ENCODE peak calls at places on chromosomes 5 and 9, in four cellular contexts. One of them, this sample, is unnamed.

GRCh38 chr5:16051246-16051645 is 128.3 kb downstream of the MARCHF11 start:
- DNase-seq in Calu3: no peak
- DNase-seq in progenitor cell of endocrine pancreas: no peak
- DNase-seq in foreskin fibroblast: peak
- DNase-seq in this sample: no peak

GRCh38 chr9:37146372-37146771 is 26.0 kb downstream of the ZCCHC7 start:
- DNase-seq in Calu3: no peak
- DNase-seq in progenitor cell of endocrine pancreas: no peak
- DNase-seq in foreskin fibroblast: no peak
- DNase-seq in this sample: no peak

GRCh38 chr5:50727149-50727496 is 60.7 kb downstream of the PARP8 start:
- DNase-seq in foreskin fibroblast: no peak
- DNase-seq in Calu3: peak
- DNase-seq in progenitor cell of endocrine pancreas: no peak
- DNase-seq in this sample: no peak

GRCh38 chr9:31700252-31701045 is 684.0 kb upstream of the ACO1 start:
- DNase-seq in foreskin fibroblast: peak
- DNase-seq in progenitor cell of endocrine pancreas: no peak
- DNase-seq in Calu3: no peak
- DNase-seq in this sample: no peak

GRCh38 chr5:124504081-124504916 is 242.1 kb downstream of the ZNF608 start:
- DNase-seq in Calu3: no peak
- DNase-seq in foreskin fibroblast: no peak
- DNase-seq in progenitor cell of endocrine pancreas: no peak
- DNase-seq in this sample: no peak

GRCh38 chr9:38339087-38339486 is 53.4 kb upstream of the ALDH1B1 start:
- DNase-seq in Calu3: no peak
- DNase-seq in progenitor cell of endocrine pancreas: no peak
- DNase-seq in foreskin fibroblast: peak
- DNase-seq in this sample: no peak

GRCh38 chr5:88214655-88215054 is 54.0 kb downstream of the TMEM161B start:
- DNase-seq in progenitor cell of endocrine pancreas: no peak
- DNase-seq in foreskin fibroblast: no peak
- DNase-seq in Calu3: no peak
- DNase-seq in this sample: no peak

GRCh38 chr5:95761771-95762680 is 30.9 kb downstream of the RHOBTB3 start:
- DNase-seq in Calu3: no peak
- DNase-seq in foreskin fibroblast: peak
- DNase-seq in progenitor cell of endocrine pancreas: no peak
- DNase-seq in this sample: no peak

GRCh38 chr5:89110916-89111646 is 228.1 kb upstream of the MEF2C start:
- DNase-seq in foreskin fibroblast: peak
- DNase-seq in Calu3: no peak
- DNase-seq in progenitor cell of endocrine pancreas: no peak
- DNase-seq in this sample: no peak

GRCh38 chr5:134176523-134177196 is at the start of gene SKP1:
- DNase-seq in foreskin fibroblast: peak
- DNase-seq in progenitor cell of endocrine pancreas: peak
- DNase-seq in Calu3: peak
- DNase-seq in this sample: peak

GRCh38 chr5:82614706-82615105 is 336.6 kb upstream of the RPS23 start:
- DNase-seq in Calu3: no peak
- DNase-seq in foreskin fibroblast: no peak
- DNase-seq in progenitor cell of endocrine pancreas: no peak
- DNase-seq in this sample: no peak

GRCh38 chr5:72402381-72402890 is 82.3 kb downstream of the PTCD2 start:
- DNase-seq in Calu3: no peak
- DNase-seq in progenitor cell of endocrine pancreas: no peak
- DNase-seq in foreskin fibroblast: peak
- DNase-seq in this sample: no peak

GRCh38 chr5:141155540-141156374 is 5.9 kb downstream of the PCDHB6 start:
- DNase-seq in foreskin fibroblast: no peak
- DNase-seq in Calu3: no peak
- DNase-seq in progenitor cell of endocrine pancreas: no peak
- DNase-seq in this sample: no peak

GRCh38 chr9:92969516-92970466 is 22.5 kb downstream of the FGD3 start:
- DNase-seq in foreskin fibroblast: no peak
- DNase-seq in Calu3: no peak
- DNase-seq in progenitor cell of endocrine pancreas: no peak
- DNase-seq in this sample: no peak

GRCh38 chr9:97809666-97810344 is 43.2 kb upstream of the FOXE1 start:
- DNase-seq in Calu3: no peak
- DNase-seq in foreskin fibroblast: no peak
- DNase-seq in progenitor cell of endocrine pancreas: no peak
- DNase-seq in this sample: no peak

GRCh38 chr5:90598300-90598699 is 39.7 kb downstream of the ADGRV1 start:
- DNase-seq in progenitor cell of endocrine pancreas: no peak
- DNase-seq in foreskin fibroblast: peak
- DNase-seq in Calu3: no peak
- DNase-seq in this sample: no peak

GRCh38 chr5:73280821-73281746 is 108.1 kb downstream of the TMEM174 start:
- DNase-seq in progenitor cell of endocrine pancreas: no peak
- DNase-seq in Calu3: peak
- DNase-seq in foreskin fibroblast: peak
- DNase-seq in this sample: no peak

GRCh38 chr5:154202379-154203260 is 12.1 kb downstream of the GALNT10 start:
- DNase-seq in Calu3: no peak
- DNase-seq in progenitor cell of endocrine pancreas: no peak
- DNase-seq in foreskin fibroblast: no peak
- DNase-seq in this sample: peak

GRCh38 chr5:113806250-113806649 is 292.8 kb downstream of the YTHDC2 start:
- DNase-seq in progenitor cell of endocrine pancreas: no peak
- DNase-seq in Calu3: peak
- DNase-seq in foreskin fibroblast: peak
- DNase-seq in this sample: no peak

GRCh38 chr5:83802686-83803085 is 82.0 kb upstream of the HAPLN1 start:
- DNase-seq in progenitor cell of endocrine pancreas: no peak
- DNase-seq in foreskin fibroblast: no peak
- DNase-seq in Calu3: no peak
- DNase-seq in this sample: no peak

GRCh38 chr5:7242118-7242517 is 153.8 kb upstream of the ADCY2 start:
- DNase-seq in progenitor cell of endocrine pancreas: no peak
- DNase-seq in foreskin fibroblast: no peak
- DNase-seq in Calu3: no peak
- DNase-seq in this sample: no peak

GRCh38 chr5:9058666-9059065 is 487.2 kb downstream of the SEMA5A start:
- DNase-seq in progenitor cell of endocrine pancreas: no peak
- DNase-seq in Calu3: no peak
- DNase-seq in foreskin fibroblast: peak
- DNase-seq in this sample: no peak

GRCh38 chr9:70998962-70999361 is 122.5 kb downstream of the TRPM3 start:
- DNase-seq in progenitor cell of endocrine pancreas: no peak
- DNase-seq in Calu3: no peak
- DNase-seq in foreskin fibroblast: peak
- DNase-seq in this sample: no peak

GRCh38 chr5:136133416-136134383 is 1.1 kb downstream of the SMAD5 start:
- DNase-seq in foreskin fibroblast: peak
- DNase-seq in progenitor cell of endocrine pancreas: peak
- DNase-seq in Calu3: peak
- DNase-seq in this sample: peak

GRCh38 chr5:30405821-30406220 is 787.7 kb upstream of the CDH6 start:
- DNase-seq in Calu3: no peak
- DNase-seq in progenitor cell of endocrine pancreas: no peak
- DNase-seq in foreskin fibroblast: no peak
- DNase-seq in this sample: no peak

GRCh38 chr5:30398427-30398826 is 795.1 kb upstream of the CDH6 start:
- DNase-seq in foreskin fibroblast: no peak
- DNase-seq in Calu3: no peak
- DNase-seq in progenitor cell of endocrine pancreas: no peak
- DNase-seq in this sample: no peak

GRCh38 chr5:30401479-30402058 is 791.9 kb upstream of the CDH6 start:
- DNase-seq in Calu3: peak
- DNase-seq in progenitor cell of endocrine pancreas: peak
- DNase-seq in foreskin fibroblast: no peak
- DNase-seq in this sample: no peak
- TF ChIP-seq CTCF in Calu3: no peak
- TF ChIP-seq CTCF in progenitor cell of endocrine pancreas: peak
- TF ChIP-seq CTCF in foreskin fibroblast: peak
- TF ChIP-seq CTCF in this sample: no peak

DNA sequence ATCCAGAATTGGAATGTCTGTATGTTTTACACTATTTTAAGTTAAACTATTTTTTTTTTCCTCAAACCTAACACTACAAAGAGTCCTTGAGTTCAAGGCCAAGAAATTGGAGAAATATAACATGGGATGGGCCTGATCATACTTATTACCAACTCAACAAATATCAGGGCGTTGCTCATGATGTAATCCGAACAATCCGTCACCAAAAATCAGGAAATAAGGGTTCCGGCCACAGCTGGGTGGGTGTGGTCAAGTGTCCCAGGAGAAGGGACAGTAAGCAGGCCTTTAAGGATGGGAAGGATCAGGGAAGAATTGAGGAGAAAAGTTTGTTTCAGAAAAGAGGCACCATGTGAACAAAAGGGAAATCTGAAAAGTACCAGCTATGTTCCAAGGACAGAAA is 29.8 kb downstream of the MED27 start:
- DNase-seq in foreskin fibroblast: no peak
- DNase-seq in progenitor cell of endocrine pancreas: no peak
- DNase-seq in Calu3: no peak
- DNase-seq in this sample: no peak
- TF ChIP-seq CTCF in foreskin fibroblast: no peak
- TF ChIP-seq CTCF in progenitor cell of endocrine pancreas: no peak
- TF ChIP-seq CTCF in Calu3: no peak
- TF ChIP-seq CTCF in this sample: no peak

DNA sequence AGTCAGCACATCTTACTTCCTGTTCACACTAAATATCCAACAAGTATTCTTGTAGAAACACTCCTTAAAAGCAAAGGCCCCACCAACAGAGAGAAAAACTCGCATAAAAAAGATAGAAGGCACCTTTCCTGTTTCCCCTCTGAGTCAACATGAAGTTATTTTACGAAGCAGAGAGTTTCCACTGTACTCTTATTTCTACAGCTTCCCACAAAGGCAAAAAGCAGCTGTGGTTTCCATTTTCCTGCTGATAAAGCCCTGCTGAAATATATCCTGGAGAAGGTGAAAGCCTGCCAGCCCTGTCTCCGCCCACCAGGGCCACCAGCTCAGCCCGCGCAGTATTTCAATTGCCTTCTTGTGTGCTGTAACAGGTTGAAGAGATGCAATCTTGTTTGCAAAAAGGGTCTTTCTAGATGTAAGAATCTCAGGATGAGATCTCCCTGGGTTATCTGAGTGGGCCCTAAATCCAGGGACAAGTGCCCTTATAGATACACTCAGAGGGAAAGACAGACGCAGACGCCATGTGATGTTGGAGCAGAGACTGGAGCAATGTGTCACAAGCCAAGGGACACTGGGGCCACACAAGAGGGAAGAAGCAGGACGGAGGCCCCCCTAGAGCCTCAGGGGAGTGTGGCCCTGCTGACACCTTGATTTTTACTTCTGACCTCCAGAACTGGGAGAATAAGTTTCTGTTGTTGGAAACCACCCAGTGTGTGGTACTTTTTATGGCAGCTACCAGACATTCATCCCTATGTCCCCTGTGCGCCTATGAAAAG is 19.9 kb downstream of the SEMA4D start:
- DNase-seq in foreskin fibroblast: no peak
- DNase-seq in progenitor cell of endocrine pancreas: no peak
- DNase-seq in Calu3: no peak
- DNase-seq in this sample: no peak
- TF ChIP-seq CTCF in foreskin fibroblast: no peak
- TF ChIP-seq CTCF in progenitor cell of endocrine pancreas: no peak
- TF ChIP-seq CTCF in Calu3: no peak
- TF ChIP-seq CTCF in this sample: no peak

DNA sequence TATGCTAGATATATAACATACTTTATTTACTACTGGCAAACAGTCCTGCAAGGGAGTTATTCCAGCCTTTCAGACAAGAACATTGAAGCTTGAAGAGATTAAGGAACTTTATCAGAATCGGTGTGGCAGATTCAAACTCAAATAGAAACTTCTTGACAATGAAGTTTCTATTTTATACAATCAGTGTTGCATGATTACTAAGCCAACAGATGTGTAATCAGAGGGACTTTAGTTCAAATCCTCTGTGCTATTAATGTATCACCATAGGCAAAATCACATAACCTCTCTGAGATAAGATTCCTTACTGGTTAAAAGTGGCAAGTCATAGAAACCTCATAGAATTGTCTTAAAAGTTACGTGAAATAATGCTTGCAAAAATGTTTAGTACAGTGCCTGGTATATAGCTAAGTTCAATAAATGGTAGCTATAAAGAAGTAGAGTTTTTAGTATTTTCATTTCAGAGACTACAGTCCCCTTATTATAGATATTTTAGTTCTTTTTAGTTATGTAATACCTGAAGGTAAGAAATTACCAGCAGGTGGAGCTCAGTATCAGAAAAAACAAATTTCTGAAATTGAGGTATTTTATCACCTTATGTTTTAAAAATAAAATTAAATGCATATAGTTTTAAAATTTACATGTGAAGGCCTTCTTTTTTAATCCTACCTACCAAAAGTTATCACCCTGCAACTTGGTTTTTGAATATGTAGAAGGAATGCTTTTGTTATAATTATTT is 172.1 kb downstream of the FER start:
- DNase-seq in progenitor cell of endocrine pancreas: no peak
- DNase-seq in Calu3: no peak
- DNase-seq in foreskin fibroblast: no peak
- DNase-seq in this sample: no peak
- TF ChIP-seq CTCF in progenitor cell of endocrine pancreas: peak
- TF ChIP-seq CTCF in Calu3: no peak
- TF ChIP-seq CTCF in foreskin fibroblast: no peak
- TF ChIP-seq CTCF in this sample: peak

GRCh38 chr5:56481147-56481997 is 248.2 kb upstream of the ANKRD55 start:
- DNase-seq in progenitor cell of endocrine pancreas: no peak
- DNase-seq in Calu3: no peak
- DNase-seq in foreskin fibroblast: peak
- DNase-seq in this sample: peak
- TF ChIP-seq CTCF in progenitor cell of endocrine pancreas: peak
- TF ChIP-seq CTCF in Calu3: no peak
- TF ChIP-seq CTCF in foreskin fibroblast: peak
- TF ChIP-seq CTCF in this sample: peak

This sample was measured in mesothelial cell of epicardium.